ENCODE peak calls at places on chromosomes 3 and 15, in seven cellular contexts. I, T, K, Y, V, E and W are unnamed samples.

GRCh38 chr15:87267798-87268197 is 988.7 kb downstream of the NTRK3 start:
- DNase-seq in V (no peak), T (no peak), K (no peak), E (no peak), Y (peak; percentile 72), I (no peak), W (no peak)

GRCh38 chr3:72178463-72179106 is 393.6 kb upstream of the PROK2 start:
- DNase-seq in Y (no peak), I (no peak), T (no peak), K (no peak), E (no peak), V (no peak), W (no peak)

GRCh38 chr3:155753038-155753647 is 8.3 kb upstream of the PLCH1 start:
- DNase-seq in E (peak; percentile 34), T (no peak), Y (peak; percentile 64), I (no peak), V (no peak), K (no peak), W (peak; percentile 15)

GRCh38 chr3:48576647-48577046 is 13.1 kb upstream of the UCN2 start:
- DNase-seq in E (no peak), V (no peak), Y (no peak), T (no peak), I (no peak), K (no peak), W (no peak)

GRCh38 chr3:162317046-162317445 is 820.4 kb downstream of the OTOL1 start:
- DNase-seq in V (no peak), T (no peak), Y (no peak), K (no peak), I (no peak), E (no peak), W (no peak)

GRCh38 chr3:37287776-37288175 is 113.4 kb upstream of the LRRFIP2 start:
- DNase-seq in K (no peak), V (no peak), E (no peak), Y (no peak), I (no peak), T (no peak), W (no peak)

GRCh38 chr3:4350789-4351163 is 47.6 kb downstream of the SETMAR start:
- DNase-seq in I (peak; percentile 65), K (peak; percentile 19), Y (peak; percentile 91), V (peak; percentile 8), T (peak; percentile 50), E (peak; percentile 75), W (peak; percentile 57)

GRCh38 chr3:120052225-120052624 is 42.0 kb downstream of the GSK3B start:
- DNase-seq in T (no peak), V (no peak), Y (no peak), E (no peak), I (no peak), K (no peak), W (no peak)